ENCODE peak calls at places on chromosomes 13 and 19, in nine cellular contexts. E is osteocyte, T is GM23338, Z is coronary artery, P is thoracic aorta, Y is AG04450, L is left ventricle myocardium inferior, J is tibial nerve, O is astrocyte of the spinal cord. G is an unnamed sample.
A peak's percentile ranks its signal among the peaks of the same experiment; 100 is the strongest.

GRCh38 chr13:104414771-104415170 is 1348.6 kb upstream of the SLC10A2 start:
- DNase-seq in E (no peak), T (no peak), Z (no peak), P (no peak), Y (no peak), L (no peak), J (no peak), O (no peak), G (no peak)

GRCh38 chr13:43942301-43942700 is 62.6 kb downstream of the LACC1 start:
- DNase-seq in E (no peak), T (no peak), Z (no peak), P (no peak), Y (no peak), L (no peak), J (no peak), O (peak; percentile 29), G (no peak)

GRCh38 chr19:40371802-40372122 is 18.2 kb downstream of the HIPK4 start:
- DNase-seq in E (no peak), T (no peak), Z (no peak), P (no peak), Y (no peak), L (no peak), J (no peak), O (no peak), G (no peak)

GRCh38 chr13:31807090-31807541 is 67.8 kb downstream of the RXFP2 start:
- DNase-seq in E (no peak), T (no peak), Z (no peak), P (no peak), Y (no peak), L (no peak), J (no peak), O (peak; percentile 52), G (no peak)

GRCh38 chr13:95154441-95154886 is 146.8 kb downstream of the ABCC4 start:
- DNase-seq in E (no peak), T (no peak), Z (no peak), P (no peak), Y (no peak), L (no peak), J (no peak), O (no peak), G (no peak)

GRCh38 chr19:27748551-27749152 is 1464.3 kb downstream of the UQCRFS1 start:
- DNase-seq in E (no peak), T (no peak), Z (no peak), P (no peak), Y (no peak), L (no peak), J (no peak), O (no peak), G (peak; percentile 14)

GRCh38 chr19:15864824-15865223 is 33.0 kb downstream of the CYP4F2 start:
- DNase-seq in E (no peak), T (no peak), Z (no peak), P (no peak), Y (no peak), L (no peak), J (no peak), O (no peak), G (no peak)

GRCh38 chr13:67045357-67045756 is 184.8 kb downstream of the PCDH9 start:
- DNase-seq in E (no peak), T (no peak), Z (no peak), P (no peak), Y (no peak), L (no peak), J (no peak), O (no peak), G (no peak)

GRCh38 chr19:46533085-46534081 is 37.7 kb upstream of the PNMA8B start:
- DNase-seq in E (no peak), T (peak; percentile 70), Z (no peak), P (no peak), Y (no peak), L (no peak), J (no peak), O (no peak), G (no peak)

GRCh38 chr19:29666634-29667389 is 1.6 kb downstream of the PLEKHF1 start:
- DNase-seq in E (no peak), T (peak; percentile 71), Z (no peak), P (no peak), Y (no peak), L (peak; percentile 79), J (peak; percentile 60), O (peak; percentile 88), G (no peak)

GRCh38 chr19:6674868-6675305 is 4.9 kb upstream of the TNFSF14 start:
- DNase-seq in E (no peak), T (peak; percentile 88), Z (no peak), P (no peak), Y (no peak), L (peak; percentile 50), J (no peak), O (peak; percentile 43), G (peak; percentile 12)

GRCh38 chr13:45731455-45731854 is 29.3 kb downstream of the CBY2 start:
- DNase-seq in E (no peak), T (no peak), Z (no peak), P (no peak), Y (no peak), L (no peak), J (no peak), O (no peak), G (no peak)

GRCh38 chr19:18251587-18252369 is 22.5 kb downstream of the IQCN start:
- DNase-seq in E (peak; percentile 89), T (peak; percentile 90), Z (peak; percentile 82), P (peak; percentile 31), Y (peak; percentile 20), L (peak; percentile 69), J (peak; percentile 62), O (peak; percentile 53), G (peak; percentile 23)

GRCh38 chr19:38975214-38975860 is at the start of gene FBXO17:
- DNase-seq in E (peak; percentile 86), T (peak; percentile 70), Z (peak; percentile 75), P (no peak), Y (no peak), L (peak; percentile 52), J (peak; percentile 29), O (peak; percentile 54), G (no peak)

GRCh38 chr19:44737238-44738160 is 11.0 kb upstream of the BCL3 start:
- DNase-seq in E (no peak), T (no peak), Z (no peak), P (no peak), Y (no peak), L (no peak), J (no peak), O (peak; percentile 76), G (no peak)

GRCh38 chr13:101307181-101307701 is 109.1 kb downstream of the NALCN start:
- DNase-seq in E (no peak), T (no peak), Z (no peak), P (no peak), Y (peak; percentile 49), L (no peak), J (no peak), O (peak; percentile 93), G (peak; percentile 47)

GRCh38 chr13:24233351-24233901 is 72.9 kb downstream of the SPATA13 start:
- DNase-seq in E (peak; percentile 79), T (peak; percentile 56), Z (no peak), P (no peak), Y (peak; percentile 16), L (no peak), J (no peak), O (peak; percentile 80), G (no peak)

GRCh38 chr13:47959468-47960088 is 41.5 kb downstream of the SUCLA2 start:
- DNase-seq in E (no peak), T (peak; percentile 20), Z (no peak), P (no peak), Y (no peak), L (no peak), J (no peak), O (no peak), G (no peak)

GRCh38 chr13:47962237-47962636 is 38.8 kb downstream of the SUCLA2 start:
- DNase-seq in E (no peak), T (no peak), Z (no peak), P (no peak), Y (no peak), L (no peak), J (no peak), O (no peak), G (no peak)

DNA sequence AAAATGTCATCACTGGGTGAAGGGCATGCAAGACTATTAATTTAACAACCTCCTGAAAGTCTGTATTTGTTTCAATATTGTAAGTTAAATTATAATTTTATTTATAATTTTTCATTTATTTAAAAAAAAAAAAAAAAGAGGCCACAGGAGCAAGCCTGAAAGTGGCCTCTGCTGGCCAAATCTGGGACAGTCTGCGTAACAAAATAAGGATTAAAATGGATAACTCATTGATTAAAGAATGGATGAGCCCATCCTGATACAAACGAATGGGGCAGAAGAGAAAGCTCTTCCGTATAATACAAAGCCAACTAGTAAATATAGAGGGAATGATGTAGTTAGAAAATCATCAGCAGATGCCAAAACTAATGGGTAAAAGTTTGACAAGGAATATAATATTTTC is 36.2 kb downstream of the SUCLA2 start:
- DNase-seq in E (no peak), T (no peak), Z (no peak), P (no peak), Y (no peak), L (no peak), J (no peak), O (no peak), G (no peak)
- TF ChIP-seq CTCF in E (no peak), T (no peak), Z (no peak), P (no peak), Y (peak; percentile 14), L (no peak), J (no peak), O (peak; percentile 25), G (no peak)

GRCh38 chr13:27839809-27840467 is 47.7 kb downstream of the GSX1 start:
- DNase-seq in E (no peak), T (no peak), Z (no peak), P (no peak), Y (no peak), L (no peak), J (no peak), O (peak; percentile 35), G (no peak)
- TF ChIP-seq CTCF in E (no peak), T (no peak), Z (no peak), P (no peak), Y (no peak), L (no peak), J (no peak), O (no peak), G (no peak)

DNA sequence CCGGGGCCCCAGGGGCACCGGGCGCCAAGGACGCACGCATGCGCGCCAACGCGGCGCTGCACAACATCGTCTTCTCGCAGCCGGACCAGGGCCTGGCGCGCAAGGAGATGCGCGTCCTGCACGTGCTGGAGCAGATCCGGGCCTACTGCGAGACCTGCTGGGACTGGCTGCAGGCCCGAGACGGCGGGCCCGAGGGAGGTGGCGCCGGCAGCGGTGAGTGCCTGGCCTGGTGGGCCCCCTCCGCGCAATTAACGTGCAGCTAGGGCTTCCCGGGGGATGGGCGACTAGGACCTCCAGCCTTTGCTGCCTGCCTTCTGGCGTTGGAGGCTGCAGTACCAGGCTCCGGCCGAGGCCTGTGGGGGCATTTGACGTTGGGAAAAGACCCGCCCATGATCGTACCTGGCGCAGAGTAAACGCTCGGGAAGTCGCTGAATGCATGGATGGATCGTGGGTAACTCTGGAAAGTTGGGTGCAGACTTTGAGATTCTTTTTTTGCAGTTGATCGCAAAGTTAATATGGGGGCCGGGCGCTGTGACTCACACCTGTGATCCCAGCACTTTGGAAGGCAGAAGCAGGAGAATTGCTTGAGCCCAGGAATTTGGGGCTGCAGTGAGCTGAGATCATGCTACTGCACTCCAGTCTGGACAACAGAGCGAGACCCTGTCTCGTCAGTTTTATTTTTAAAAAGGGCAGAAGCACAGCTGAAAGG is 7.3 kb downstream of the APC2 start:
- DNase-seq in E (no peak), T (peak; percentile 82), Z (no peak), P (no peak), Y (no peak), L (no peak), J (no peak), O (no peak), G (no peak)
- TF ChIP-seq CTCF in E (no peak), T (no peak), Z (no peak), P (no peak), Y (peak; percentile 9), L (no peak), J (no peak), O (no peak), G (no peak)

GRCh38 chr13:111292710-111293485 is 27.5 kb upstream of the TEX29 start:
- DNase-seq in E (no peak), T (no peak), Z (no peak), P (no peak), Y (no peak), L (no peak), J (no peak), O (no peak), G (no peak)
- TF ChIP-seq CTCF in E (no peak), T (no peak), Z (no peak), P (no peak), Y (no peak), L (no peak), J (no peak), O (no peak), G (no peak)